ENCODE peak calls at places on chromosomes 11 and 22, in five cellular contexts. D, A, K, M and N are unnamed samples.

GRCh38 chr22:49965291-49966040 is 4.9 kb downstream of the PIM3 start:
- DNase-seq in D (no peak), A (no peak), K (no peak), M (no peak), N (no peak)

GRCh38 chr11:61571869-61572268 is 9.0 kb downstream of the SYT7 start:
- DNase-seq in D (no peak), A (no peak), K (no peak), M (no peak), N (no peak)

GRCh38 chr11:26527685-26528084 is 44.4 kb downstream of the MUC15 start:
- DNase-seq in D (no peak), A (no peak), K (no peak), M (no peak), N (no peak)

GRCh38 chr11:76602431-76602861 is 68.1 kb downstream of the LRRC32 start:
- DNase-seq in D (no peak), A (no peak), K (no peak), M (peak), N (no peak)

GRCh38 chr22:38718414-38718813 is 12.7 kb downstream of the GTPBP1 start:
- DNase-seq in D (no peak), A (no peak), K (peak), M (peak), N (no peak)

GRCh38 chr11:33701302-33701701 is 676 bp upstream of the C11orf91 start:
- DNase-seq in D (no peak), A (no peak), K (peak), M (no peak), N (no peak)

GRCh38 chr11:66834943-66835342 is 8.3 kb upstream of the RCE1 start:
- DNase-seq in D (no peak), A (no peak), K (no peak), M (peak), N (no peak)

GRCh38 chr11:64621283-64622019 is 30.4 kb downstream of the SLC22A12 start:
- DNase-seq in D (no peak), A (no peak), K (no peak), M (no peak), N (no peak)

GRCh38 chr11:32659672-32660071 is 76.0 kb downstream of the EIF3M start:
- DNase-seq in D (no peak), A (no peak), K (peak), M (no peak), N (no peak)

GRCh38 chr22:19708323-19709011 is 5.8 kb upstream of the SEPTIN5 start:
- DNase-seq in D (no peak), A (no peak), K (no peak), M (no peak), N (no peak)

GRCh38 chr11:2776351-2777061 is 76.7 kb upstream of the KCNQ1OT1 start:
- DNase-seq in D (no peak), A (peak), K (no peak), M (no peak), N (peak)

GRCh38 chr11:19474954-19475811 is 234.4 kb upstream of the E2F8 start:
- DNase-seq in D (no peak), A (no peak), K (no peak), M (no peak), N (no peak)

GRCh38 chr11:13007182-13007581 is 1.9 kb upstream of the RASSF10 start:
- DNase-seq in D (no peak), A (no peak), K (no peak), M (no peak), N (no peak)